ENCODE peak calls at places on chromosomes 12 and 14, in eight cellular contexts. M is psoas muscle; L is HepG2; R is CD4-positive, alpha-beta T cell; B is kidney; V is AG04450; H is HCT116; S is foreskin keratinocyte. N is an unnamed sample.

GRCh38 chr12:46445093-46445492 is 72.5 kb upstream of the SLC38A2 start:
- DNase-seq in M (no peak), L (no peak), R (no peak), B (no peak), V (no peak), H (no peak), S (no peak), N (no peak)

GRCh38 chr14:76832503-76832988 is 6.3 kb downstream of the LRRC74A start:
- DNase-seq in M (no peak), L (peak; percentile 83), R (no peak), B (no peak), V (no peak), H (no peak), S (no peak), N (no peak)

GRCh38 chr14:98940693-98941437 is 331.1 kb downstream of the BCL11B start:
- DNase-seq in M (no peak), L (no peak), R (no peak), B (no peak), V (no peak), H (no peak), S (no peak), N (no peak)

GRCh38 chr12:47939009-47939601 is 24.3 kb upstream of the TMEM106C start:
- DNase-seq in M (no peak), L (no peak), R (no peak), B (no peak), V (no peak), H (no peak), S (no peak), N (no peak)

GRCh38 chr12:89708793-89709156 is at the start of gene ATP2B1:
- DNase-seq in M (peak; percentile 94), L (peak; percentile 55), R (peak; percentile 78), B (peak; percentile 97), V (peak; percentile 61), H (peak; percentile 47), S (peak; percentile 75), N (peak; percentile 61)

GRCh38 chr14:105409379-105409778 is 10.2 kb upstream of the MTA1 start:
- DNase-seq in M (no peak), L (no peak), R (no peak), B (no peak), V (no peak), H (no peak), S (no peak), N (no peak)

GRCh38 chr14:20184181-20184580 is 6.5 kb upstream of the OR11G2 start:
- DNase-seq in M (no peak), L (no peak), R (no peak), B (no peak), V (no peak), H (no peak), S (no peak), N (no peak)

GRCh38 chr12:111434049-111434448 is 28.3 kb downstream of the SH2B3 start:
- DNase-seq in M (no peak), L (no peak), R (no peak), B (no peak), V (no peak), H (no peak), S (no peak), N (no peak)

GRCh38 chr12:119956047-119956446 is 33.0 kb upstream of the BICDL1 start:
- DNase-seq in M (no peak), L (peak; percentile 17), R (no peak), B (no peak), V (no peak), H (no peak), S (no peak), N (no peak)

GRCh38 chr12:57477710-57478681 is 1.7 kb downstream of the ARHGAP9 start:
- DNase-seq in M (no peak), L (no peak), R (peak; percentile 50), B (no peak), V (no peak), H (no peak), S (no peak), N (no peak)

GRCh38 chr12:16449459-16449858 is 102.0 kb downstream of the MGST1 start:
- DNase-seq in M (no peak), L (no peak), R (no peak), B (no peak), V (no peak), H (no peak), S (no peak), N (no peak)

GRCh38 chr12:51524386-51524901 is 66.6 kb upstream of the SCN8A start:
- DNase-seq in M (no peak), L (no peak), R (no peak), B (no peak), V (no peak), H (no peak), S (no peak), N (no peak)

GRCh38 chr14:102220031-102220430 is 80.3 kb downstream of the WDR20 start:
- DNase-seq in M (no peak), L (no peak), R (no peak), B (no peak), V (no peak), H (no peak), S (no peak), N (no peak)

GRCh38 chr14:102222009-102222575 is 82.4 kb downstream of the WDR20 start:
- DNase-seq in M (peak; percentile 28), L (no peak), R (no peak), B (peak; percentile 73), V (no peak), H (no peak), S (no peak), N (no peak)

GRCh38 chr14:102219316-102219715 is 79.6 kb downstream of the WDR20 start:
- DNase-seq in M (no peak), L (no peak), R (no peak), B (no peak), V (no peak), H (no peak), S (no peak), N (no peak)

GRCh38 chr14:102222751-102223150 is 82.2 kb downstream of the MOK start:
- DNase-seq in M (no peak), L (no peak), R (no peak), B (peak; percentile 69), V (no peak), H (no peak), S (no peak), N (no peak)

DNA sequence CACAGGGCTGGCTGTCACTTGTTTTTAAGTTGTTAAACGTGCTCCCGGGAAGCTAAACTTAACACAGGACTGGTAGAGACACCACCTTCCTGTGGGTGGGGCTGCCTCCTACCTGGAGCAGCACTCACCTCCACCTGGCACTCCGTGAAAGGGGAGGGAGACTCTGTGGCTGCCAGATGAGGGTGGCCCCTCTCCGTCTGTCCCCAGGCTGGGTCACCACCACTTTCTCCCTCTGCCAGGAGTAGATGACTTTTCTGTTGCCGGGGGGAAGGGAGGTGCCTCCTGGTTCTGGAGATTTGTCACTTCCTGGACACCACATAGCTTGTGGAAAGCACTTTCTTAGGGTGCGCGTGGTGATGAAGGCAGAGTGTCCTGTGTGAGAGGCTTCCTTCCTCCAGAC is 81.3 kb downstream of the WDR20 start:
- DNase-seq in M (no peak), L (no peak), R (no peak), B (peak; percentile 62), V (no peak), H (no peak), S (peak; percentile 29), N (no peak)
- TF ChIP-seq CTCF in M (no peak), L (no peak), R (no peak), B (no peak), V (no peak), H (no peak), S (peak; percentile 51), N (no peak)

DNA sequence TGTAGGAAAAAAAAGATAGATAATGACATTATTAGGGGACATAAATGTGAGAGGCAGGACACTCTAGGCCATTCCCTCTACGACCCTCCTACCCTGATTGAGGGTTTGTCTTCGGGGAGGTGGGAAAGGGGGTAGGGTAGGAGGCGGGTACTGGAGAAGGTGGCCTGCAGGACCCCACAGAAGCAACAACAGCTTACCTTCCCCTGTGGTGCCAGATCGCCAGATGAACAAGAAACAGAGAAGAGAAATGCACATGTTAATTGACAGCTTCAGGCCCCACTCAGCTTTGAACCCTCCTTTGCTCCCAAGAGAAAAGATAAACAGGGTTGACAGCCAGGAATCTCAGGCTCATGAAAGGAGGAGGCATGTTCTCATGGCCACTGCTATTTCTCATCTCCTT is 4.8 kb downstream of the PHB2 start:
- DNase-seq in M (no peak), L (no peak), R (no peak), B (no peak), V (no peak), H (no peak), S (no peak), N (no peak)
- H3K27ac ChIP-seq in M (peak overlapping the region; percentile 85), L (peak overlapping the region; percentile 26), R (peak overlapping the region; percentile 39), B (no peak overlapping the region), V (no peak overlapping the region), H (peak overlapping the region; percentile 97), S (no peak overlapping the region), N (no peak overlapping the region)

DNA sequence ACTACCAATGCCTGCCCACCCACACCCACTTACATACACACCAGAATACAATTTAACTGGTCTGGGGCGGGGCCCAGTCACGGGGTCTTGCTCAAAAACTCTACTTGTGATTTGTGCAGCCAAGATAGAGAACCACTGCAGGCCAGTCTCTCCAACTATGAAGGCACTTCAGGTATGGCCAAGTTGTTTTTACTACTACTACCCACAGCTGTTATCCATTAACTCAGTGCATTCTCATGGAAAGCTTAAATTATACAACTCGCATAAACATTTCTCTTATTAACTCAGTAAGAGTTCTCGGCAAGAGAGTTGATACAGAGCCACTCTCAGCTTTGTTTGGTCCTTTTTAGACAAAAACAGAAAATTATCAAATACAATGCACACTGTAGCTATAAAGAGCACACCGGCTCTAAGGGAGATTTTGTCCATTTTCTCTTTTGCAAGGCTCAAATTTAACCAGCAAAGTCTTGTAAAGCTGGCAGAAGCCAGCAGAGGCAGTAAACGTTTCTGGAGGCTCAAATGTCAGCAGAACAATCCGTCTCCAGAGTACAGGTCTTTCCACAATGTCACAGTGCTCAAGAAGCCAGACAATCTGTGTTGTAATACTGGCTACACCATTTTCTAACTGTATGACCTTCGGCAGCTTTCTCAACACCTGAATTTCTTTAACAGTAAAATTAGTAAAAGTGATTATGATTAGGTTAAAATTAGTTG is 85.9 kb downstream of the PTGER2 start:
- DNase-seq in M (no peak), L (no peak), R (no peak), B (no peak), V (peak; percentile 61), H (peak; percentile 2), S (no peak), N (no peak)
- TF ChIP-seq CTCF in M (no peak), L (no peak), R (no peak), B (peak; percentile 20), V (peak; percentile 40), H (no peak), S (peak; percentile 10), N (no peak)

DNA sequence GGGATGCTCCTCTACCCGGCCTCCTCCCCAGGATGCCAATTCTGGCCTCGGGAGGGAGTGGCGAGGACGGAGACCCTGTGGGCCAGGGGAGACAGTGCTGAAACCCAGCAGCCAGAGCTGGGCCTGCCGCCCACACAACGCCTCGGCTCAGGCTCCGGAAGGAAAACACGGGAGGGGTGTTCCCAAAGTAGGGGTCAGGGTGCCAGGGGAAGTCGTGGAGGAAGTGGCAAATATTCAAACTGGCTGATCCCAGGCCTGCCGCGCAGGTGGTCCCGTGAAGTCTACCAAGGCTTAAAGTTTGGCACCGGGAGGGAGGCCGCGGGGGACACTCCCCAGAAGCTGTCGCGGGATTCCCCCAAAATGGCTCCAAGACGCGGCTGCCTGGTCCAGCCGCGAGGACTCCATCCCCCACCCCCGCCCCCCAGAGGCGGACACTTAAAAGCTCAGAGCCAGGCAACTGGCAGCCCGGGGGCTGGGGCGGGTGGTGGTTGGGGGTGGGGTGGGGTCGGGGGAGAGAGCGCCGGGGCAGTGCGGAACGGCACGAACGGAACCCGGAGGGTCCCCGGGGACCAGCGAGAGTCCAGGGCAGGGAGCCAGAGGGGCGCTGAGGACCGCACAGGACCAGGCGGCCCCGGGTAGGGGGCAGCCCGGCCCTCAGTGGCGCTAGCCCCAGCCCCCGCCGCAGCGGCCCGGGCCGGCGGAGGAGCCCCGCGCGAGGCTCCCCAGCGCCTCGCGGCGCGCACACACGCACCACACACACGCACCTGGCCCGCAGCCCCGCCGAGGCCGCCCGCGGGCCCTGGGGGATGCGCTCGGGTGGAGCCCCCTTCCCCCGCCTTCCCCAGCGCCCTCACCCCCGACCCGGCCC is 20.0 kb downstream of the BEGAIN start:
- DNase-seq in M (no peak), L (no peak), R (no peak), B (no peak), V (no peak), H (no peak), S (no peak), N (no peak)
- H3K27ac ChIP-seq in M (no peak overlapping the region), L (no peak overlapping the region), R (no peak overlapping the region), B (no peak overlapping the region), V (no peak overlapping the region), H (no peak overlapping the region), S (no peak overlapping the region), N (no peak overlapping the region)